ENCODE peak calls at places on chromosomes 11 and 22, in eight cellular contexts. One of them, this sample, is unnamed.
A peak's percentile ranks its signal among the peaks of the same experiment; 100 is the strongest.

GRCh38 chr22:40509401-40510134 is 127.0 kb downstream of the MRTFA start:
- DNase-seq in HFFc6: peak; percentile 57
- DNase-seq in cardiac muscle cell: peak; percentile 99
- DNase-seq in kidney epithelial cell: peak; percentile 81
- DNase-seq in sigmoid colon: peak; percentile 86
- DNase-seq in anterior cingulate cortex: no peak
- DNase-seq in T-helper 2 cell: no peak
- DNase-seq in activated CD4-positive, alpha-beta T cell treated with anti-CD3 and anti-CD28 coated beads, Interleukin-2, amount 50 U/mL, for 48 hours: no peak
- DNase-seq in this sample: no peak

GRCh38 chr11:80424012-80424695 is 983.3 kb upstream of the TENM4 start:
- DNase-seq in HFFc6: no peak
- DNase-seq in cardiac muscle cell: no peak
- DNase-seq in kidney epithelial cell: no peak
- DNase-seq in sigmoid colon: no peak
- DNase-seq in anterior cingulate cortex: no peak
- DNase-seq in T-helper 2 cell: no peak
- DNase-seq in activated CD4-positive, alpha-beta T cell treated with anti-CD3 and anti-CD28 coated beads, Interleukin-2, amount 50 U/mL, for 48 hours: no peak
- DNase-seq in this sample: no peak

GRCh38 chr11:64447717-64448598 is 89.0 kb downstream of the RPS6KA4 start:
- DNase-seq in HFFc6: peak; percentile 29
- DNase-seq in cardiac muscle cell: peak; percentile 27
- DNase-seq in kidney epithelial cell: no peak
- DNase-seq in sigmoid colon: peak; percentile 71
- DNase-seq in anterior cingulate cortex: peak; percentile 12
- DNase-seq in T-helper 2 cell: no peak
- DNase-seq in activated CD4-positive, alpha-beta T cell treated with anti-CD3 and anti-CD28 coated beads, Interleukin-2, amount 50 U/mL, for 48 hours: no peak
- DNase-seq in this sample: no peak

GRCh38 chr22:17712441-17712840 is 61.8 kb downstream of the BID start:
- DNase-seq in HFFc6: peak; percentile 32
- DNase-seq in cardiac muscle cell: peak; percentile 38
- DNase-seq in kidney epithelial cell: no peak
- DNase-seq in sigmoid colon: no peak
- DNase-seq in anterior cingulate cortex: no peak
- DNase-seq in T-helper 2 cell: no peak
- DNase-seq in activated CD4-positive, alpha-beta T cell treated with anti-CD3 and anti-CD28 coated beads, Interleukin-2, amount 50 U/mL, for 48 hours: no peak
- DNase-seq in this sample: no peak

GRCh38 chr22:39518996-39519680 is 1.2 kb upstream of the ATF4 start:
- DNase-seq in HFFc6: peak; percentile 50
- DNase-seq in cardiac muscle cell: peak; percentile 42
- DNase-seq in kidney epithelial cell: no peak
- DNase-seq in sigmoid colon: no peak
- DNase-seq in anterior cingulate cortex: no peak
- DNase-seq in T-helper 2 cell: no peak
- DNase-seq in activated CD4-positive, alpha-beta T cell treated with anti-CD3 and anti-CD28 coated beads, Interleukin-2, amount 50 U/mL, for 48 hours: peak; percentile 49
- DNase-seq in this sample: no peak

GRCh38 chr22:30705710-30706651 is 11.3 kb downstream of the OSBP2 start:
- DNase-seq in HFFc6: peak; percentile 78
- DNase-seq in cardiac muscle cell: no peak
- DNase-seq in kidney epithelial cell: no peak
- DNase-seq in sigmoid colon: no peak
- DNase-seq in anterior cingulate cortex: peak; percentile 16
- DNase-seq in T-helper 2 cell: no peak
- DNase-seq in activated CD4-positive, alpha-beta T cell treated with anti-CD3 and anti-CD28 coated beads, Interleukin-2, amount 50 U/mL, for 48 hours: no peak
- DNase-seq in this sample: no peak

GRCh38 chr22:21593406-21594232 is 26.1 kb downstream of the UBE2L3 start:
- DNase-seq in HFFc6: no peak
- DNase-seq in cardiac muscle cell: no peak
- DNase-seq in kidney epithelial cell: no peak
- DNase-seq in sigmoid colon: no peak
- DNase-seq in anterior cingulate cortex: no peak
- DNase-seq in T-helper 2 cell: no peak
- DNase-seq in activated CD4-positive, alpha-beta T cell treated with anti-CD3 and anti-CD28 coated beads, Interleukin-2, amount 50 U/mL, for 48 hours: no peak
- DNase-seq in this sample: no peak

GRCh38 chr22:29727248-29727551 is 7.4 kb downstream of the CABP7 start:
- DNase-seq in HFFc6: no peak
- DNase-seq in cardiac muscle cell: peak; percentile 58
- DNase-seq in kidney epithelial cell: no peak
- DNase-seq in sigmoid colon: no peak
- DNase-seq in anterior cingulate cortex: no peak
- DNase-seq in T-helper 2 cell: no peak
- DNase-seq in activated CD4-positive, alpha-beta T cell treated with anti-CD3 and anti-CD28 coated beads, Interleukin-2, amount 50 U/mL, for 48 hours: peak; percentile 26
- DNase-seq in this sample: no peak

GRCh38 chr11:92480519-92480918 is 255.9 kb downstream of the FAT3 start:
- DNase-seq in HFFc6: no peak
- DNase-seq in cardiac muscle cell: peak; percentile 1
- DNase-seq in kidney epithelial cell: no peak
- DNase-seq in sigmoid colon: no peak
- DNase-seq in anterior cingulate cortex: no peak
- DNase-seq in T-helper 2 cell: no peak
- DNase-seq in activated CD4-positive, alpha-beta T cell treated with anti-CD3 and anti-CD28 coated beads, Interleukin-2, amount 50 U/mL, for 48 hours: no peak
- DNase-seq in this sample: no peak

GRCh38 chr22:45246060-45246985 is 5.6 kb upstream of the KIAA0930 start:
- DNase-seq in HFFc6: peak; percentile 91
- DNase-seq in cardiac muscle cell: peak; percentile 87
- DNase-seq in kidney epithelial cell: peak; percentile 96
- DNase-seq in sigmoid colon: peak; percentile 93
- DNase-seq in anterior cingulate cortex: no peak
- DNase-seq in T-helper 2 cell: no peak
- DNase-seq in activated CD4-positive, alpha-beta T cell treated with anti-CD3 and anti-CD28 coated beads, Interleukin-2, amount 50 U/mL, for 48 hours: no peak
- DNase-seq in this sample: no peak

This sample was measured in T-helper 1 cell.